ENCODE peak calls at places on chromosomes 13 and 19, in ten cellular contexts. One of them, this sample, is unnamed.
A peak's percentile ranks its signal among the peaks of the same experiment; 100 is the strongest.

GRCh38 chr19:23415561-23416191 is 20.4 kb upstream of the ZNF91 start:
- DNase-seq in endothelial cell of umbilical vein: no peak
- DNase-seq in HCT116: no peak
- DNase-seq in GM23338: peak; percentile 97
- DNase-seq in stomach: no peak
- DNase-seq in sigmoid colon: no peak
- DNase-seq in suprapubic skin: no peak
- DNase-seq in transverse colon: peak; percentile 86
- DNase-seq in H1: peak; percentile 79
- DNase-seq in HepG2: no peak
- DNase-seq in this sample: no peak

GRCh38 chr13:33139186-33139585 is 123.0 kb downstream of the KL start:
- DNase-seq in stomach: no peak
- DNase-seq in HCT116: no peak
- DNase-seq in GM23338: no peak
- DNase-seq in sigmoid colon: peak; percentile 79
- DNase-seq in endothelial cell of umbilical vein: no peak
- DNase-seq in H1: no peak
- DNase-seq in suprapubic skin: no peak
- DNase-seq in HepG2: no peak
- DNase-seq in transverse colon: peak; percentile 42
- DNase-seq in this sample: no peak

GRCh38 chr13:111551421-111551820 is 231.0 kb downstream of the TEX29 start:
- DNase-seq in HepG2: no peak
- DNase-seq in endothelial cell of umbilical vein: no peak
- DNase-seq in H1: no peak
- DNase-seq in sigmoid colon: no peak
- DNase-seq in HCT116: no peak
- DNase-seq in suprapubic skin: no peak
- DNase-seq in transverse colon: no peak
- DNase-seq in GM23338: no peak
- DNase-seq in stomach: no peak
- DNase-seq in this sample: no peak

GRCh38 chr13:49436890-49437289 is 7.0 kb downstream of the CAB39L start:
- DNase-seq in HepG2: no peak
- DNase-seq in transverse colon: no peak
- DNase-seq in GM23338: no peak
- DNase-seq in stomach: no peak
- DNase-seq in sigmoid colon: peak; percentile 77
- DNase-seq in H1: no peak
- DNase-seq in HCT116: no peak
- DNase-seq in endothelial cell of umbilical vein: no peak
- DNase-seq in suprapubic skin: no peak
- DNase-seq in this sample: no peak

GRCh38 chr19:4194353-4194752 is 11.9 kb downstream of the ANKRD24 start:
- DNase-seq in H1: no peak
- DNase-seq in sigmoid colon: no peak
- DNase-seq in HepG2: no peak
- DNase-seq in suprapubic skin: no peak
- DNase-seq in HCT116: no peak
- DNase-seq in transverse colon: no peak
- DNase-seq in endothelial cell of umbilical vein: no peak
- DNase-seq in stomach: no peak
- DNase-seq in GM23338: no peak
- DNase-seq in this sample: no peak

GRCh38 chr19:19464339-19465098 is 50.8 kb downstream of the TSSK6 start:
- DNase-seq in transverse colon: no peak
- DNase-seq in HepG2: no peak
- DNase-seq in H1: no peak
- DNase-seq in HCT116: no peak
- DNase-seq in suprapubic skin: no peak
- DNase-seq in endothelial cell of umbilical vein: peak; percentile 51
- DNase-seq in GM23338: peak; percentile 86
- DNase-seq in sigmoid colon: no peak
- DNase-seq in stomach: peak; percentile 42
- DNase-seq in this sample: no peak

GRCh38 chr13:51958217-51958547 is 53.1 kb downstream of the ATP7B start:
- DNase-seq in endothelial cell of umbilical vein: no peak
- DNase-seq in transverse colon: peak; percentile 85
- DNase-seq in H1: no peak
- DNase-seq in HepG2: no peak
- DNase-seq in suprapubic skin: no peak
- DNase-seq in sigmoid colon: no peak
- DNase-seq in HCT116: no peak
- DNase-seq in stomach: peak; percentile 76
- DNase-seq in GM23338: peak; percentile 14
- DNase-seq in this sample: no peak

GRCh38 chr19:38838986-38839761 is 7.6 kb upstream of the ECH1 start:
- DNase-seq in H1: no peak
- DNase-seq in GM23338: no peak
- DNase-seq in suprapubic skin: no peak
- DNase-seq in HCT116: no peak
- DNase-seq in stomach: no peak
- DNase-seq in endothelial cell of umbilical vein: no peak
- DNase-seq in transverse colon: no peak
- DNase-seq in sigmoid colon: no peak
- DNase-seq in HepG2: no peak
- DNase-seq in this sample: no peak

GRCh38 chr13:98999635-98999952 is 21.7 kb upstream of the DOCK9 start:
- DNase-seq in transverse colon: no peak
- DNase-seq in HepG2: no peak
- DNase-seq in H1: no peak
- DNase-seq in HCT116: no peak
- DNase-seq in sigmoid colon: no peak
- DNase-seq in endothelial cell of umbilical vein: peak; percentile 78
- DNase-seq in GM23338: no peak
- DNase-seq in suprapubic skin: no peak
- DNase-seq in stomach: no peak
- DNase-seq in this sample: no peak

GRCh38 chr19:40585677-40586422 is 9.2 kb downstream of the SHKBP1 start:
- DNase-seq in stomach: no peak
- DNase-seq in transverse colon: no peak
- DNase-seq in GM23338: no peak
- DNase-seq in endothelial cell of umbilical vein: peak; percentile 64
- DNase-seq in HepG2: no peak
- DNase-seq in HCT116: no peak
- DNase-seq in H1: no peak
- DNase-seq in sigmoid colon: no peak
- DNase-seq in suprapubic skin: no peak
- DNase-seq in this sample: no peak

GRCh38 chr19:46744005-46744691 is 1.7 kb upstream of the FKRP start:
- DNase-seq in GM23338: no peak
- DNase-seq in H1: no peak
- DNase-seq in suprapubic skin: no peak
- DNase-seq in stomach: no peak
- DNase-seq in transverse colon: no peak
- DNase-seq in sigmoid colon: no peak
- DNase-seq in HepG2: no peak
- DNase-seq in endothelial cell of umbilical vein: no peak
- DNase-seq in HCT116: no peak
- DNase-seq in this sample: no peak
- H3K4me3 ChIP-seq in GM23338: peak overlapping the region; percentile 93
- H3K4me3 ChIP-seq in H1: no peak overlapping the region
- H3K4me3 ChIP-seq in suprapubic skin: peak overlapping the region; percentile 86
- H3K4me3 ChIP-seq in stomach: no peak overlapping the region
- H3K4me3 ChIP-seq in transverse colon: no peak overlapping the region
- H3K4me3 ChIP-seq in sigmoid colon: no peak overlapping the region
- H3K4me3 ChIP-seq in HepG2: peak overlapping the region; percentile 98
- H3K4me3 ChIP-seq in endothelial cell of umbilical vein: no peak overlapping the region
- H3K4me3 ChIP-seq in HCT116: peak overlapping the region; percentile 99
- H3K4me3 ChIP-seq in this sample: peak overlapping the region; percentile 82

GRCh38 chr13:20796791-20797513 is 23.2 kb upstream of the EEF1AKMT1 start:
- DNase-seq in sigmoid colon: no peak
- DNase-seq in transverse colon: no peak
- DNase-seq in HCT116: no peak
- DNase-seq in endothelial cell of umbilical vein: peak; percentile 86
- DNase-seq in suprapubic skin: no peak
- DNase-seq in stomach: no peak
- DNase-seq in H1: no peak
- DNase-seq in HepG2: no peak
- DNase-seq in GM23338: no peak
- DNase-seq in this sample: peak; percentile 22

GRCh38 chr13:20798027-20798426 is 24.3 kb upstream of the EEF1AKMT1 start:
- DNase-seq in HepG2: no peak
- DNase-seq in endothelial cell of umbilical vein: peak; percentile 41
- DNase-seq in GM23338: no peak
- DNase-seq in H1: no peak
- DNase-seq in transverse colon: no peak
- DNase-seq in HCT116: no peak
- DNase-seq in suprapubic skin: no peak
- DNase-seq in sigmoid colon: no peak
- DNase-seq in stomach: no peak
- DNase-seq in this sample: no peak

GRCh38 chr13:20801704-20802103 is 27.9 kb upstream of the EEF1AKMT1 start:
- DNase-seq in H1: no peak
- DNase-seq in HepG2: no peak
- DNase-seq in endothelial cell of umbilical vein: peak; percentile 58
- DNase-seq in stomach: no peak
- DNase-seq in GM23338: no peak
- DNase-seq in HCT116: no peak
- DNase-seq in sigmoid colon: no peak
- DNase-seq in transverse colon: no peak
- DNase-seq in suprapubic skin: no peak
- DNase-seq in this sample: no peak

GRCh38 chr13:20803180-20803965 is 29.6 kb upstream of the EEF1AKMT1 start:
- DNase-seq in H1: no peak
- DNase-seq in sigmoid colon: no peak
- DNase-seq in HepG2: no peak
- DNase-seq in suprapubic skin: no peak
- DNase-seq in stomach: no peak
- DNase-seq in endothelial cell of umbilical vein: no peak
- DNase-seq in GM23338: no peak
- DNase-seq in transverse colon: no peak
- DNase-seq in HCT116: no peak
- DNase-seq in this sample: no peak

GRCh38 chr13:20799726-20800416 is 26.1 kb upstream of the EEF1AKMT1 start:
- DNase-seq in HCT116: no peak
- DNase-seq in transverse colon: no peak
- DNase-seq in GM23338: no peak
- DNase-seq in sigmoid colon: no peak
- DNase-seq in endothelial cell of umbilical vein: peak; percentile 28
- DNase-seq in stomach: no peak
- DNase-seq in H1: no peak
- DNase-seq in HepG2: no peak
- DNase-seq in suprapubic skin: no peak
- DNase-seq in this sample: no peak
- TF ChIP-seq POLR2AphosphoS5 in HCT116: no peak
- TF ChIP-seq POLR2AphosphoS5 in transverse colon: no peak
- TF ChIP-seq POLR2AphosphoS5 in GM23338: no peak
- TF ChIP-seq POLR2AphosphoS5 in sigmoid colon: no peak
- TF ChIP-seq POLR2AphosphoS5 in endothelial cell of umbilical vein: no peak
- TF ChIP-seq POLR2AphosphoS5 in stomach: no peak
- TF ChIP-seq POLR2AphosphoS5 in H1: no peak
- TF ChIP-seq POLR2AphosphoS5 in HepG2: no peak
- TF ChIP-seq POLR2AphosphoS5 in suprapubic skin: no peak
- TF ChIP-seq POLR2AphosphoS5 in this sample: no peak

GRCh38 chr19:42204684-42205083 is 12.8 kb downstream of the DEDD2 start:
- DNase-seq in H1: no peak
- DNase-seq in suprapubic skin: no peak
- DNase-seq in HCT116: no peak
- DNase-seq in endothelial cell of umbilical vein: no peak
- DNase-seq in HepG2: no peak
- DNase-seq in stomach: no peak
- DNase-seq in GM23338: peak; percentile 37
- DNase-seq in sigmoid colon: no peak
- DNase-seq in transverse colon: no peak
- DNase-seq in this sample: no peak

GRCh38 chr19:42203700-42204099 is 13.8 kb downstream of the DEDD2 start:
- DNase-seq in H1: no peak
- DNase-seq in stomach: no peak
- DNase-seq in GM23338: no peak
- DNase-seq in transverse colon: no peak
- DNase-seq in HCT116: no peak
- DNase-seq in sigmoid colon: no peak
- DNase-seq in endothelial cell of umbilical vein: no peak
- DNase-seq in suprapubic skin: no peak
- DNase-seq in HepG2: no peak
- DNase-seq in this sample: no peak

GRCh38 chr19:42200116-42200740 is 17.2 kb downstream of the DEDD2 start:
- DNase-seq in GM23338: no peak
- DNase-seq in endothelial cell of umbilical vein: no peak
- DNase-seq in transverse colon: no peak
- DNase-seq in H1: no peak
- DNase-seq in HCT116: no peak
- DNase-seq in suprapubic skin: no peak
- DNase-seq in HepG2: no peak
- DNase-seq in stomach: no peak
- DNase-seq in sigmoid colon: no peak
- DNase-seq in this sample: no peak

GRCh38 chr19:42201489-42202289 is 15.8 kb downstream of the DEDD2 start:
- DNase-seq in sigmoid colon: no peak
- DNase-seq in transverse colon: peak; percentile 56
- DNase-seq in HepG2: no peak
- DNase-seq in GM23338: no peak
- DNase-seq in endothelial cell of umbilical vein: no peak
- DNase-seq in suprapubic skin: no peak
- DNase-seq in H1: no peak
- DNase-seq in HCT116: no peak
- DNase-seq in stomach: peak; percentile 45
- DNase-seq in this sample: no peak

DNA sequence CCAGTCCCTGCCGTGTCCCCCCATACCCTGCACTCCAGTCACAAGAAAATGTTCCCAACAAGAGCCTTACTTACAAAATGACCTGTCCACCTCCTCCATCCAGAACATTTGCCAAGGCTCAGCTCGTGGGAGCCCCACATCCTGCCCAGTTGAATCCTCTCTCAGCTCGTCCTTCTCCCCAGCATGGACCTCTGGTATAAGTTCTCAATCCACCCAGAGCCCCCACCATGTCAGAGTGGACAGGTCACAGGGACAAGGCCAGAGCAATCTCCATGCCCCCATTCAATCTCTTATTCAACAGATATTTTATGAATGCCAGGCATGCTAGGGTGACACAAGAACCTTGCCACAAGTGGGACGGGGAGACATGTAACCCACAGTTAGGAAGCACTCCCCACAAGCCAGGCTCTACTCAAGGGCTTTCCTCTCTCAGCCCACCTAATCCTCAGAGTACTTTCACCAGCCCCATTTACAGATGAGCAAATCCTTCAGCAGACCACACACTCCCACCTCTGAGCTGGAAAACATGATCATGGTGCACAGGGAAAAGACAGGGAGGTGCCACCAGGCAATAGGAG is 15.1 kb downstream of the DEDD2 start:
- DNase-seq in HepG2: no peak
- DNase-seq in GM23338: no peak
- DNase-seq in H1: no peak
- DNase-seq in suprapubic skin: no peak
- DNase-seq in HCT116: no peak
- DNase-seq in sigmoid colon: no peak
- DNase-seq in transverse colon: no peak
- DNase-seq in endothelial cell of umbilical vein: no peak
- DNase-seq in stomach: no peak
- DNase-seq in this sample: no peak
- H3K4me3 ChIP-seq in HepG2: no peak overlapping the region
- H3K4me3 ChIP-seq in GM23338: no peak overlapping the region
- H3K4me3 ChIP-seq in H1: no peak overlapping the region
- H3K4me3 ChIP-seq in suprapubic skin: no peak overlapping the region
- H3K4me3 ChIP-seq in HCT116: no peak overlapping the region
- H3K4me3 ChIP-seq in sigmoid colon: no peak overlapping the region
- H3K4me3 ChIP-seq in transverse colon: no peak overlapping the region
- H3K4me3 ChIP-seq in endothelial cell of umbilical vein: no peak overlapping the region
- H3K4me3 ChIP-seq in stomach: no peak overlapping the region
- H3K4me3 ChIP-seq in this sample: no peak overlapping the region

GRCh38 chr19:56987184-56987583 is 132.6 kb upstream of the USP29 start:
- DNase-seq in endothelial cell of umbilical vein: no peak
- DNase-seq in HCT116: no peak
- DNase-seq in stomach: no peak
- DNase-seq in GM23338: no peak
- DNase-seq in sigmoid colon: no peak
- DNase-seq in HepG2: no peak
- DNase-seq in H1: no peak
- DNase-seq in suprapubic skin: no peak
- DNase-seq in transverse colon: no peak
- DNase-seq in this sample: no peak
- TF ChIP-seq POLR2AphosphoS5 in endothelial cell of umbilical vein: no peak
- TF ChIP-seq POLR2AphosphoS5 in HCT116: no peak
- TF ChIP-seq POLR2AphosphoS5 in stomach: no peak
- TF ChIP-seq POLR2AphosphoS5 in GM23338: no peak
- TF ChIP-seq POLR2AphosphoS5 in sigmoid colon: no peak
- TF ChIP-seq POLR2AphosphoS5 in HepG2: no peak
- TF ChIP-seq POLR2AphosphoS5 in H1: no peak
- TF ChIP-seq POLR2AphosphoS5 in suprapubic skin: no peak
- TF ChIP-seq POLR2AphosphoS5 in transverse colon: no peak
- TF ChIP-seq POLR2AphosphoS5 in this sample: no peak